ENCODE peak calls at places on chromosome 18, in five cellular contexts. I is ovary; Z is IMR-90; X is CD8-positive, alpha-beta memory T cell; W is hepatocyte. G is an unnamed sample.

GRCh38 chr18:75612491-75612890 is 185.0 kb upstream of the SMIM21 start:
- DNase-seq in I (no peak), Z (no peak), X (no peak), W (no peak), G (no peak)

GRCh38 chr18:23756590-23757540 is 67.6 kb downstream of the LAMA3 start:
- DNase-seq in I (no peak), Z (no peak), X (no peak), W (no peak), G (no peak)

GRCh38 chr18:73690222-73690621 is 457.4 kb downstream of the FBXO15 start:
- DNase-seq in I (no peak), Z (no peak), X (no peak), W (no peak), G (no peak)

GRCh38 chr18:63342206-63342605 is 22.6 kb upstream of the BCL2 start:
- DNase-seq in I (no peak), Z (peak; percentile 28), X (peak; percentile 20), W (peak; percentile 46), G (no peak)

GRCh38 chr18:35005963-35006577 is 35.1 kb upstream of the MAPRE2 start:
- DNase-seq in I (no peak), Z (peak; percentile 70), X (peak; percentile 53), W (peak; percentile 70), G (no peak)

GRCh38 chr18:59957957-59958356 is 58.2 kb downstream of the PMAIP1 start:
- DNase-seq in I (no peak), Z (peak; percentile 83), X (no peak), W (peak; percentile 84), G (no peak)

GRCh38 chr18:59091204-59091603 is 48.5 kb upstream of the SEC11C start:
- DNase-seq in I (no peak), Z (no peak), X (no peak), W (no peak), G (no peak)

GRCh38 chr18:11741505-11742145 is 52.6 kb downstream of the GNAL start:
- DNase-seq in I (no peak), Z (no peak), X (no peak), W (no peak), G (no peak)

GRCh38 chr18:52499646-52500045 is 159.6 kb downstream of the DCC start:
- DNase-seq in I (no peak), Z (no peak), X (no peak), W (peak; percentile 41), G (no peak)

GRCh38 chr18:36297419-36298112 is at the start of gene FHOD3:
- DNase-seq in I (peak; percentile 76), Z (peak; percentile 49), X (no peak), W (peak; percentile 67), G (no peak)

GRCh38 chr18:58823385-58823784 is 41.3 kb upstream of the ZNF532 start:
- DNase-seq in I (no peak), Z (no peak), X (no peak), W (no peak), G (no peak)

GRCh38 chr18:60018801-60019462 is 119.1 kb downstream of the PMAIP1 start:
- DNase-seq in I (no peak), Z (peak; percentile 45), X (no peak), W (no peak), G (no peak)

GRCh38 chr18:36095936-36096519 is 28.7 kb upstream of the RPRD1A start:
- DNase-seq in I (no peak), Z (peak; percentile 85), X (peak; percentile 30), W (peak; percentile 68), G (no peak)

GRCh38 chr18:57813245-57813644 is 10.1 kb upstream of the ATP8B1 start:
- DNase-seq in I (no peak), Z (peak; percentile 99), X (no peak), W (no peak), G (no peak)

GRCh38 chr18:62446511-62446910 is 76.3 kb upstream of the ZCCHC2 start:
- DNase-seq in I (no peak), Z (no peak), X (no peak), W (no peak), G (no peak)

GRCh38 chr18:23106575-23106974 is 28.7 kb upstream of the CABLES1 start:
- DNase-seq in I (no peak), Z (peak; percentile 96), X (no peak), W (peak; percentile 83), G (no peak)

GRCh38 chr18:13452448-13452811 is 233.9 kb downstream of the LDLRAD4 start:
- DNase-seq in I (no peak), Z (peak; percentile 14), X (no peak), W (peak; percentile 72), G (no peak)

GRCh38 chr18:11955299-11956029 is 25.8 kb upstream of the IMPA2 start:
- DNase-seq in I (peak; percentile 46), Z (peak; percentile 87), X (no peak), W (peak; percentile 88), G (no peak)

GRCh38 chr18:62987035-62987830 is 271.9 kb downstream of the PHLPP1 start:
- DNase-seq in I (no peak), Z (no peak), X (no peak), W (no peak), G (no peak)

GRCh38 chr18:54740146-54740844 is 88.0 kb upstream of the RAB27B start:
- DNase-seq in I (no peak), Z (peak; percentile 82), X (no peak), W (no peak), G (no peak)
- H3K9me3 ChIP-seq in I (no peaks in the 10 kb centered on the region), Z (no peaks in the 10 kb centered on the region), X (no peaks in the 10 kb centered on the region), W (no peaks in the 10 kb centered on the region), G (no peaks in the 10 kb centered on the region)

GRCh38 chr18:56086786-56087185 is 498.8 kb upstream of the TCF4 start:
- DNase-seq in I (no peak), Z (no peak), X (no peak), W (no peak), G (no peak)
- H3K9me3 ChIP-seq in I (no peaks in the 10 kb centered on the region), Z (no peaks in the 10 kb centered on the region), X (no peaks in the 10 kb centered on the region), W (no peaks in the 10 kb centered on the region), G (no peaks in the 10 kb centered on the region)

GRCh38 chr18:48999569-48999968 is 48.8 kb upstream of the SMAD7 start:
- DNase-seq in I (no peak), Z (no peak), X (no peak), W (no peak), G (no peak)
- H3K9me3 ChIP-seq in I (no peaks in the 10 kb centered on the region), Z (no peaks in the 10 kb centered on the region), X (no peaks in the 10 kb centered on the region), W (no peaks in the 10 kb centered on the region), G (no peaks in the 10 kb centered on the region)

GRCh38 chr18:53664575-53664974 is 559.9 kb downstream of the MBD2 start:
- DNase-seq in I (no peak), Z (no peak), X (no peak), W (no peak), G (no peak)
- H3K9me3 ChIP-seq in I (no peaks in the 10 kb centered on the region), Z (peaks cover under 1% of the 10 kb centered on the region), X (no peaks in the 10 kb centered on the region), W (no peaks in the 10 kb centered on the region), G (no peaks in the 10 kb centered on the region)

GRCh38 chr18:14920976-14921375 is 173.0 kb downstream of the ANKRD30B start:
- DNase-seq in I (no peak), Z (no peak), X (no peak), W (no peak), G (no peak)
- H3K9me3 ChIP-seq in I (no peaks in the 10 kb centered on the region), Z (peaks cover 45% of the 10 kb centered on the region), X (no peaks in the 10 kb centered on the region), W (no peaks in the 10 kb centered on the region), G (no peaks in the 10 kb centered on the region)

DNA sequence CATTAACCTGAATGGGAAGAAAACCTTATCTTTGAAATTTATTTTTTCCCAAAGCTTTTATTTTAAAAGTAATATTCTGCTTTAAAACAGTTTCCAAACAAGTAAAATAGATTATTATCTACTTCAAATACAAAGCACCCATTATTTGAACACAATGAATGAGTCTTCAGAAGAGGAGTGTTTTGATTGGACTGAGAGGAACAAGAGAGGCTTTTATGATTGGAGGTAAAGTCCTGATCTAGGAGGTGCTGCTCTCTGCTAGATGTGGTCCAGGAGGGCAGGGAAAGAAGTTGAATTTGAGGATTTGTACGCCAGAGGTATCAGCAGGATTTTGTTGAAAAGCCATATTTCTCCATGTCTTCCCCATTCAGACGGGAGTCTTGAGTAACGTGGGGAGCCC is 900.7 kb downstream of the SOCS6 start:
- DNase-seq in I (no peak), Z (no peak), X (no peak), W (no peak), G (no peak)
- H3K9me3 ChIP-seq in I (no peaks in the 10 kb centered on the region), Z (peaks cover 5% of the 10 kb centered on the region), X (no peaks in the 10 kb centered on the region), W (no peaks in the 10 kb centered on the region), G (no peaks in the 10 kb centered on the region)

GRCh38 chr18:78736015-78736690 is 243.5 kb upstream of the SALL3 start:
- DNase-seq in I (no peak), Z (no peak), X (no peak), W (no peak), G (no peak)

GRCh38 chr18:78735131-78736014 is 244.2 kb upstream of the SALL3 start:
- DNase-seq in I (no peak), Z (no peak), X (no peak), W (no peak), G (no peak)

GRCh38 chr18:78732273-78733210 is 247.1 kb upstream of the SALL3 start:
- DNase-seq in I (no peak), Z (no peak), X (no peak), W (no peak), G (no peak)

GRCh38 chr18:78734614-78734945 is 245.0 kb upstream of the SALL3 start:
- DNase-seq in I (no peak), Z (no peak), X (no peak), W (no peak), G (no peak)

DNA sequence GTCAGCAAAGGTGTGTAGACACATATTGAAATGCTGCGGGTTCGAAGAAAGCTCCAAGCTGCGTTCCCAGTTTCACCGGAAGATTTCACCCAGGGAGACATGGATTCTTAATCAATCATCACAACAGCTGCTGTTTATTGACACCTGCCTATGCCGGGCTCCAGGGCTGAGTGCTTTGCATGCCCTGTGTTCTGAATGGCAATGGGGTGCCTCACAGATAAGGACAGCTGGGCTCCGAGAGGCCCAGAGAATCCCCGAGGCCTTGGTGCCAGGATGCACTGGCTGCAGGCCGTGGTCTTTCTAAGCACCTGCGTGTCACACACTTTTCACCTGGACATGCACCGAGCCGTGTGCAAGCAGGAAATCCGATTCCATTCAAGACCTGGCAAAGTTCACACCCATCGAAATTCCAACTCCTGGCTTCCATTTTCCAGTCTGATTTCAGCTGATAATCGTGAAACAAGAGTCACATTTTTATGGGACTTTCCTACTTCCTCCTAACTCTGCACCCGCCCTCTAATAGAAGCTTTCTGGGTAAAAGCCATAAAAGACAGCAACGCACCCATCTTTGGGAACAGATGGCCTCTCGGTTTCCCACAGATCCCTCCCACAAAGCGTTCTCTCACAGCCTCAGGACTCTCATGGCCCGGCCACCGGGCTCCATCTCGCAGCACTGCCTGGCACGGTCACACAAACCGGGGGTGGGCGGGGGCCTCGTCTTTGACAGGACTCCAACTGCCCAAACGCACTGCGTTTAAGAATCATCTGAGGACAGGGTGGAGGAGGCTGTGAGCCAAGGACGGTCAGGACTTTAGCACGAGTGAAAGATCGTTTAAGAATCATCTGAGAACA is 245.6 kb upstream of the SALL3 start:
- DNase-seq in I (no peak), Z (no peak), X (no peak), W (no peak), G (no peak)
- H3K9me3 ChIP-seq in I (no peaks in the 10 kb centered on the region), Z (peaks cover 67% of the 10 kb centered on the region), X (no peaks in the 10 kb centered on the region), W (no peaks in the 10 kb centered on the region), G (no peaks in the 10 kb centered on the region)

DNA sequence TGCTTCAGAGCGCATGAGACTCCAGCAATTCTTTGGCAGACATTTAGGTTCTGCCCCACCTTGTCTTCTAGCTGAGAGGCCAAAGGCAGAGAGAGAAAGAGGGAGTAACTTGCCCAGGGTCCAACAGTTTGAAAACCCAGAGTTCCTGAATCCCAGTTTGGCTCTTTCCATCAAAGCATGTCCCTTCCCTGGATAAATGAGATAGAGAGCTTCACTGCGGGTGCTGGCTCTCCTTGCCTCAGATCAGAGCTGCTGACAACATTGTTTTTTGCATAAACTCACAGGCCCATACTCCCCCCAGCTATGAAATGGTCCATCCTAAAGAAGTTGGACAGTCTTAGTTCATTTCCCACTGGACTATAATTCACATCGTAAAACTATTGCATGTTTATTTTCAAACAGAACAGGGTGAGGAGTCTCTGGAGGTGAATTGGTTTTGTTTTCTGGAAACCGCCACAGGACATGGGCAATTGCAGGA is 25.2 kb upstream of the SLC14A2 start:
- DNase-seq in I (no peak), Z (peak; percentile 6), X (no peak), W (peak; percentile 30), G (no peak)
- H3K9me3 ChIP-seq in I (no peaks in the 10 kb centered on the region), Z (no peaks in the 10 kb centered on the region), X (no peaks in the 10 kb centered on the region), W (no peaks in the 10 kb centered on the region), G (no peaks in the 10 kb centered on the region)

G was measured in T-helper 17 cell.